ENCODE peak calls at places on chromosome 14, in ten cellular contexts. W is heart left ventricle; Q is DND-41; Y is CD8-positive, alpha-beta T cell; L is astrocyte; Z is transverse colon; D is fibroblast of mammary gland; O is GM12865; I is brain microvascular endothelial cell; F is A549. C is an unnamed sample.

GRCh38 chr14:93114068-93114710 is 1.5 kb downstream of the ITPK1 start:
- DNase-seq in W (no peak), Q (no peak), Y (no peak), L (no peak), Z (no peak), D (no peak), O (peak), I (no peak), F (no peak), C (peak)

GRCh38 chr14:82075566-82075965 is 541.9 kb upstream of the SEL1L start:
- DNase-seq in W (peak), Q (peak), Y (no peak), L (no peak), Z (no peak), D (no peak), O (peak), I (no peak), F (no peak), C (peak)

GRCh38 chr14:42541535-42542001 is 934.9 kb downstream of the LRFN5 start:
- DNase-seq in W (no peak), Q (no peak), Y (no peak), L (peak), Z (no peak), D (peak), O (no peak), I (no peak), F (no peak), C (no peak)

GRCh38 chr14:58177125-58177524 is 22.8 kb upstream of the ACTR10 start:
- DNase-seq in W (no peak), Q (no peak), Y (no peak), L (no peak), Z (no peak), D (no peak), O (no peak), I (no peak), F (no peak), C (no peak)

GRCh38 chr14:29710015-29710414 is 217.6 kb downstream of the PRKD1 start:
- DNase-seq in W (no peak), Q (no peak), Y (no peak), L (no peak), Z (no peak), D (peak), O (no peak), I (no peak), F (no peak), C (no peak)

GRCh38 chr14:22131749-22132476 is 457.1 kb downstream of the DAD1 start:
- DNase-seq in W (no peak), Q (peak), Y (no peak), L (no peak), Z (peak), D (peak), O (peak), I (peak), F (no peak), C (peak)

GRCh38 chr14:92970233-92970625 is 47.3 kb downstream of the CHGA start:
- DNase-seq in W (no peak), Q (no peak), Y (no peak), L (no peak), Z (no peak), D (no peak), O (no peak), I (no peak), F (no peak), C (no peak)

GRCh38 chr14:92556255-92556741 is 42.7 kb downstream of the RIN3 start:
- DNase-seq in W (no peak), Q (no peak), Y (no peak), L (no peak), Z (no peak), D (peak), O (no peak), I (no peak), F (no peak), C (peak)

GRCh38 chr14:103031956-103032355 is 25.4 kb downstream of the CDC42BPB start:
- DNase-seq in W (no peak), Q (no peak), Y (no peak), L (no peak), Z (peak), D (no peak), O (no peak), I (no peak), F (peak), C (peak)

GRCh38 chr14:98685725-98686124 is 586.3 kb downstream of the BCL11B start:
- DNase-seq in W (no peak), Q (no peak), Y (no peak), L (no peak), Z (no peak), D (no peak), O (no peak), I (no peak), F (no peak), C (no peak)

GRCh38 chr14:50944647-50945413 is 547 bp upstream of the PYGL start:
- DNase-seq in W (no peak), Q (no peak), Y (no peak), L (peak), Z (peak), D (peak), O (no peak), I (no peak), F (peak), C (peak)

GRCh38 chr14:58638231-58639205 is 756 bp downstream of the DACT1 start:
- DNase-seq in W (peak), Q (no peak), Y (no peak), L (peak), Z (peak), D (peak), O (peak), I (no peak), F (no peak), C (peak)

GRCh38 chr14:91985008-91985407 is 37.5 kb upstream of the FBLN5 start:
- DNase-seq in W (no peak), Q (no peak), Y (no peak), L (peak), Z (no peak), D (peak), O (no peak), I (peak), F (no peak), C (peak)

GRCh38 chr14:96100171-96101064 is 61.3 kb downstream of the C14orf132 start:
- DNase-seq in W (peak), Q (peak), Y (peak), L (peak), Z (peak), D (peak), O (peak), I (peak), F (peak), C (peak)

GRCh38 chr14:65258391-65258790 is 154.1 kb upstream of the FUT8 start:
- DNase-seq in W (no peak), Q (no peak), Y (no peak), L (peak), Z (no peak), D (peak), O (no peak), I (peak), F (peak), C (peak)

GRCh38 chr14:96274122-96274910 is 18.3 kb downstream of the BDKRB1 start:
- DNase-seq in W (no peak), Q (no peak), Y (no peak), L (peak), Z (no peak), D (peak), O (no peak), I (no peak), F (no peak), C (no peak)

GRCh38 chr14:78758333-78758732 is 588.2 kb downstream of the NRXN3 start:
- DNase-seq in W (no peak), Q (peak), Y (no peak), L (peak), Z (no peak), D (peak), O (peak), I (peak), F (peak), C (peak)

GRCh38 chr14:22895402-22895801 is 12.4 kb downstream of the REM2 start:
- DNase-seq in W (no peak), Q (no peak), Y (no peak), L (no peak), Z (no peak), D (no peak), O (no peak), I (no peak), F (no peak), C (no peak)

GRCh38 chr14:47044841-47045240 is 393.3 kb upstream of the RPL10L start:
- DNase-seq in W (no peak), Q (no peak), Y (no peak), L (peak), Z (no peak), D (no peak), O (no peak), I (peak), F (no peak), C (peak)

GRCh38 chr14:92677087-92677668 is 71.2 kb downstream of the LGMN start:
- DNase-seq in W (no peak), Q (no peak), Y (no peak), L (no peak), Z (no peak), D (peak), O (peak), I (no peak), F (no peak), C (no peak)

GRCh38 chr14:101862177-101862576 is 100.7 kb downstream of the PPP2R5C start:
- DNase-seq in W (no peak), Q (no peak), Y (no peak), L (peak), Z (no peak), D (peak), O (no peak), I (no peak), F (no peak), C (no peak)

GRCh38 chr14:34930591-34931069 is 52.2 kb upstream of the SRP54 start:
- DNase-seq in W (no peak), Q (no peak), Y (no peak), L (no peak), Z (no peak), D (no peak), O (peak), I (no peak), F (no peak), C (no peak)

GRCh38 chr14:96579358-96579757 is 77.2 kb downstream of the PAPOLA start:
- DNase-seq in W (no peak), Q (no peak), Y (no peak), L (no peak), Z (no peak), D (no peak), O (no peak), I (no peak), F (no peak), C (no peak)

GRCh38 chr14:53020193-53020932 is 69.5 kb upstream of the FERMT2 start:
- DNase-seq in W (no peak), Q (no peak), Y (no peak), L (no peak), Z (no peak), D (no peak), O (no peak), I (no peak), F (no peak), C (no peak)

GRCh38 chr14:96039633-96040311 is 610 bp downstream of the C14orf132 start:
- DNase-seq in W (no peak), Q (no peak), Y (no peak), L (peak), Z (no peak), D (peak), O (peak), I (no peak), F (peak), C (no peak)

GRCh38 chr14:93941293-93941910 is 14.3 kb downstream of the FAM181A start:
- DNase-seq in W (no peak), Q (no peak), Y (no peak), L (peak), Z (no peak), D (peak), O (no peak), I (peak), F (no peak), C (peak)

GRCh38 chr14:21332950-21333349 is 50.9 kb downstream of the SUPT16H start:
- DNase-seq in W (no peak), Q (no peak), Y (no peak), L (no peak), Z (no peak), D (no peak), O (peak), I (no peak), F (no peak), C (no peak)

GRCh38 chr14:20686386-20687143 is 2.0 kb upstream of the ANG start:
- DNase-seq in W (no peak), Q (no peak), Y (no peak), L (no peak), Z (peak), D (no peak), O (no peak), I (no peak), F (no peak), C (no peak)

GRCh38 chr14:56278383-56278782 is 160.2 kb downstream of the PELI2 start:
- DNase-seq in W (no peak), Q (no peak), Y (no peak), L (no peak), Z (no peak), D (no peak), O (no peak), I (no peak), F (no peak), C (no peak)

GRCh38 chr14:90815817-90816662 is at the start of gene TTC7B:
- DNase-seq in W (peak), Q (peak), Y (no peak), L (no peak), Z (peak), D (no peak), O (peak), I (no peak), F (peak), C (peak)

GRCh38 chr14:56000846-56001245 is 117.4 kb upstream of the PELI2 start:
- DNase-seq in W (no peak), Q (no peak), Y (no peak), L (no peak), Z (no peak), D (no peak), O (no peak), I (no peak), F (no peak), C (no peak)

GRCh38 chr14:101137234-101137633 is 233.7 kb upstream of the RTL1 start:
- DNase-seq in W (no peak), Q (no peak), Y (no peak), L (no peak), Z (no peak), D (no peak), O (no peak), I (no peak), F (no peak), C (no peak)

GRCh38 chr14:42884100-42884499 is 1277.4 kb downstream of the LRFN5 start:
- DNase-seq in W (no peak), Q (no peak), Y (no peak), L (peak), Z (no peak), D (peak), O (no peak), I (no peak), F (no peak), C (peak)

GRCh38 chr14:65318636-65319506 is 93.7 kb upstream of the FUT8 start:
- DNase-seq in W (no peak), Q (no peak), Y (no peak), L (no peak), Z (no peak), D (no peak), O (peak), I (no peak), F (no peak), C (no peak)

DNA sequence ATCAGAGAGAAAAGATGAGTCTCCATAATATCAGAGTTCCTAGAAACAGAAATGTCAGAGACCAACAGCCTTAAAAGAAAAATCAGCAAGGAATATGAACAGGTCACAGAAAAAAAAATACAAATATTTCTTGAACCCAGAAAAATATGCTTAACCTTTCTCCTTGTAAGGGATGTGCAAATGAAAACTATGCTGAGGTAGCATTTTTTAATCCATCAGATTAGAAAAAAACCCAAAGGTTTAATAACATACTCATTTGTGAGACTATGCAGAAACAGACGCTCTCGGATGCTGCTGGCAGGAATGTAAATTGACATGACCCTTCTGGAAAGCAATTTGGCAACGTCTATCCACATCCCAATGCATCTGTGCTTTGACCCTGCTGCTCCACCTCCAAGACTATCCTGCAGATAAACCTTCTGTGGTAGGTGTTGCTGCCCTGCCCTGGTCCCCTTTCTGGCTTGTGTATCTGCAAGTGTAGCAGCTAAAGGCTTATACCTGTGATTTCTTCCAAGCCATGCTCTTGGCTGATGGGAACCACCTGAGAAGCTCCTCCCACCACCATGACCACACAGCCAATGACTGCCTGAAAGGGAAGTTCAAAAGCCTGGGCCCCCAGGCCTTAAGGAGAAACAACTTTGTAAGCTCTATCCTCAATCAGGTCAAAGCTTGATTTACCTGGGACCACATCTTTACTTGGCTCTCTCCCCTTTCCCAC is 49.4 kb downstream of the LTBP2 start:
- DNase-seq in W (peak), Q (no peak), Y (no peak), L (no peak), Z (no peak), D (no peak), O (no peak), I (no peak), F (no peak), C (peak)
- TF ChIP-seq CTCF in W (no peak), Q (no peak), Y (no peak), L (no peak), Z (no peak), D (peak), O (no peak), I (peak), F (no peak), C (no peak)

GRCh38 chr14:80231732-80232131 is 20.4 kb upstream of the DIO2 start:
- DNase-seq in W (no peak), Q (no peak), Y (no peak), L (no peak), Z (no peak), D (no peak), O (no peak), I (no peak), F (no peak), C (no peak)
- H3K4me3 ChIP-seq in W (no peak), Q (no peak), Y (no peak), L (no peak), Z (no peak), D (no peak), O (no peak), I (no peak), F (no peak), C (no peak)

DNA sequence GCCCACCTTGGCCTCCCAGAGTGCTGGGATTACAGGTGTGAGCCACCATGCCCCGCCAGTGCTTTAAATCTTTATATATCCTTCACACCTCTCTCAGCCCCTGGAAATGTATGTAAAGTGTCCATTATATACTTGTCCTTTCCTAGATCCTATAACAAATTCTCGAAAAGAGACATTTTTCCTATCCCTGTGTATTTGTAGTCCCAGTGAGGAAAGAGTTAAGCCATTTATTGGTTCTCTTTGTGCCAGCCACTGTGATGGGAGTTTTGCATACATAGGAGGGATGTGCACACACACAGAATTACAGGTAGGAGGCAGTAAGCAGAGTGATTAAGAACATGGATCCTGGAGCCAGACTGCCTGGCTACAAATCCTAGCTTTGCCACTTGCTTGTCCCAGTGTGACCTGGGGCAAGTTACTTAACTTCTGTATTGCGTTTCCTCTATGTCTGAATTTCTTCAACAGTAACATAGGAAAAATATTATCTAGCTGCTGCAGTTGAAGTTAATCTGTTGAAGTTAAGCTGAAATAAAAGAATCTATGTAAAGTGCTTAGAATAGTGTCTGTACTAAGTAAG is 2.1 kb upstream of the RABGGTA start:
- DNase-seq in W (no peak), Q (no peak), Y (no peak), L (no peak), Z (no peak), D (no peak), O (peak), I (no peak), F (peak), C (peak)
- TF ChIP-seq CTCF in W (no peak), Q (peak), Y (no peak), L (no peak), Z (no peak), D (no peak), O (peak), I (peak), F (no peak), C (peak)

DNA sequence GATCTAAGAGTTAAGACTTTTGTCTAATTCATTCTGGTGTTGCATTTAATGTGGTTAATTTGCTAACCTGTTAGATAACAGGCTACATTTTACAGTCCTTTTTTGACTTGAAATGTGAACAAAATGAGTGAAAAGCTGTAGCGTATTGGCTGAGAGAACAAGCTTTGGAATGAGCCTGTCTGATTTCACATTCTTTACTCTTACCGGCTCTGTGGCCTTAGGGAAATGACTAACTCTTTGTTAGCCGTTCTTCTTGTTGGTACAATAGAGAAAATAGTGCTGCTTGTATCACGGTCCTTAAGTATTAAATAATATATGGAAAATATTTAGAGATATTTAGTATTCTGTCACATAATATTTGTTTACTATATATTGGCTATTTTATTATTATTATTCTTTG is 1.9 kb downstream of the MNAT1 start:
- DNase-seq in W (no peak), Q (no peak), Y (no peak), L (peak), Z (no peak), D (peak), O (no peak), I (peak), F (no peak), C (peak)
- H3K4me3 ChIP-seq in W (no peak), Q (peak), Y (no peak), L (peak), Z (no peak), D (peak), O (no peak), I (peak), F (peak), C (peak)

DNA sequence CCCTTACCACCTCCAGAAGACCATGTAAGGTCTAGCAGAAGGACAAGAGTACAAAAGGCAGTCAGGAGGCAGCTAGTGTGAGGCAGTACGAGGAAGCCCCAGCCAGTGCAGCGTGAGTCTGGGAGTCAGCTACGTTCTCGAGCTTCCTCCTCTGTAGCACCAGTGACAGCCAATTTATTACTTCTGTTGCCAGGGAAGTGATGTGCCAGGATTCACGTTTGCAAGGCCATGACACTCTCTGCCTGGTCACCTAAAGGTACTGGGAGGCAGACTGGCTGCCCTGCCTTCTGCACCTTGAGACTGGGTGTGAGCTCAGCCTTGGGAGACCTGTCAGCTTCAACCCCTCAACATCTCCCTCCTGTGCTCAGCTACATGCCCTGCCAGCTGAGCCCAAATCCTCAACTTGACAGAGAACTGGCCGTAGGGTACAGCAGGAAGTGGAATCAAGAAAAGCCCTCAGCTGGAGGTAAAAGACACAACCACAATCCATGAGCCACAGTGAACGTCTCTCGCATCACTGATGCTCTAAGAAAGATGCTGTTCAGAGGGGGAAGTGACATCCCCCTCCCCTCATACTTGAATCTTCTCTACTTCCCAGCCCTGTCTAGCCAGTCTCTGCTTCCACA is 182.5 kb upstream of the RGS6 start:
- DNase-seq in W (no peak), Q (peak), Y (no peak), L (no peak), Z (no peak), D (no peak), O (peak), I (no peak), F (no peak), C (no peak)
- TF ChIP-seq CTCF in W (no peak), Q (no peak), Y (no peak), L (no peak), Z (no peak), D (no peak), O (no peak), I (no peak), F (no peak), C (no peak)